ENCODE peak calls at places on chromosomes 6 and 20, in seven cellular contexts. One of them, this sample, is unnamed.

GRCh38 chr6:3724451-3725144 is 26.9 kb downstream of the PXDC1 start:
- DNase-seq in uterus: no peak
- DNase-seq in breast epithelium: no peak
- DNase-seq in mesothelial cell of epicardium: no peak
- DNase-seq in psoas muscle: no peak
- DNase-seq in Peyer's patch: no peak
- DNase-seq in choroid plexus epithelial cell: no peak
- DNase-seq in this sample: peak

GRCh38 chr6:7909323-7910276 is 988 bp downstream of the TXNDC5 start:
- DNase-seq in uterus: no peak
- DNase-seq in breast epithelium: no peak
- DNase-seq in mesothelial cell of epicardium: no peak
- DNase-seq in psoas muscle: peak
- DNase-seq in Peyer's patch: peak
- DNase-seq in choroid plexus epithelial cell: peak
- DNase-seq in this sample: no peak

GRCh38 chr6:155882527-155883333 is 427.1 kb upstream of the NOX3 start:
- DNase-seq in uterus: no peak
- DNase-seq in breast epithelium: no peak
- DNase-seq in mesothelial cell of epicardium: no peak
- DNase-seq in psoas muscle: no peak
- DNase-seq in Peyer's patch: no peak
- DNase-seq in choroid plexus epithelial cell: peak
- DNase-seq in this sample: no peak

GRCh38 chr6:90458353-90459224 is 128.3 kb downstream of the MAP3K7 start:
- DNase-seq in uterus: no peak
- DNase-seq in breast epithelium: no peak
- DNase-seq in mesothelial cell of epicardium: no peak
- DNase-seq in psoas muscle: no peak
- DNase-seq in Peyer's patch: peak
- DNase-seq in choroid plexus epithelial cell: no peak
- DNase-seq in this sample: no peak

GRCh38 chr6:51200676-51201075 is 382.0 kb downstream of the TFAP2B start:
- DNase-seq in uterus: no peak
- DNase-seq in breast epithelium: no peak
- DNase-seq in mesothelial cell of epicardium: no peak
- DNase-seq in psoas muscle: no peak
- DNase-seq in Peyer's patch: no peak
- DNase-seq in choroid plexus epithelial cell: no peak
- DNase-seq in this sample: no peak

GRCh38 chr6:83867527-83868161 is 8.2 kb downstream of the CYB5R4 start:
- DNase-seq in uterus: no peak
- DNase-seq in breast epithelium: no peak
- DNase-seq in mesothelial cell of epicardium: no peak
- DNase-seq in psoas muscle: peak
- DNase-seq in Peyer's patch: peak
- DNase-seq in choroid plexus epithelial cell: peak
- DNase-seq in this sample: peak

GRCh38 chr6:124800222-124800621 is 162.0 kb upstream of the RNF217 start:
- DNase-seq in uterus: no peak
- DNase-seq in breast epithelium: no peak
- DNase-seq in mesothelial cell of epicardium: no peak
- DNase-seq in psoas muscle: no peak
- DNase-seq in Peyer's patch: no peak
- DNase-seq in choroid plexus epithelial cell: no peak
- DNase-seq in this sample: no peak

GRCh38 chr20:23022849-23023248 is 12.3 kb upstream of the SSTR4 start:
- DNase-seq in uterus: no peak
- DNase-seq in breast epithelium: no peak
- DNase-seq in mesothelial cell of epicardium: no peak
- DNase-seq in psoas muscle: no peak
- DNase-seq in Peyer's patch: no peak
- DNase-seq in choroid plexus epithelial cell: peak
- DNase-seq in this sample: no peak

GRCh38 chr6:15341311-15341710 is 95.4 kb downstream of the JARID2 start:
- DNase-seq in uterus: no peak
- DNase-seq in breast epithelium: no peak
- DNase-seq in mesothelial cell of epicardium: no peak
- DNase-seq in psoas muscle: no peak
- DNase-seq in Peyer's patch: no peak
- DNase-seq in choroid plexus epithelial cell: no peak
- DNase-seq in this sample: no peak

GRCh38 chr20:50865591-50865990 is 65.6 kb downstream of the ADNP start:
- DNase-seq in uterus: no peak
- DNase-seq in breast epithelium: no peak
- DNase-seq in mesothelial cell of epicardium: no peak
- DNase-seq in psoas muscle: no peak
- DNase-seq in Peyer's patch: no peak
- DNase-seq in choroid plexus epithelial cell: no peak
- DNase-seq in this sample: no peak

GRCh38 chr6:16414205-16414604 is 175.8 kb downstream of the GMPR start:
- DNase-seq in uterus: no peak
- DNase-seq in breast epithelium: no peak
- DNase-seq in mesothelial cell of epicardium: no peak
- DNase-seq in psoas muscle: no peak
- DNase-seq in Peyer's patch: no peak
- DNase-seq in choroid plexus epithelial cell: no peak
- DNase-seq in this sample: no peak

GRCh38 chr6:10014561-10014960 is 400.3 kb downstream of the TFAP2A start:
- DNase-seq in uterus: no peak
- DNase-seq in breast epithelium: no peak
- DNase-seq in mesothelial cell of epicardium: no peak
- DNase-seq in psoas muscle: no peak
- DNase-seq in Peyer's patch: no peak
- DNase-seq in choroid plexus epithelial cell: no peak
- DNase-seq in this sample: no peak

GRCh38 chr6:71248306-71248705 is 40.3 kb upstream of the OGFRL1 start:
- DNase-seq in uterus: no peak
- DNase-seq in breast epithelium: no peak
- DNase-seq in mesothelial cell of epicardium: no peak
- DNase-seq in psoas muscle: no peak
- DNase-seq in Peyer's patch: no peak
- DNase-seq in choroid plexus epithelial cell: peak
- DNase-seq in this sample: no peak

GRCh38 chr20:37358366-37359150 is 12.6 kb downstream of the SRC start:
- DNase-seq in uterus: no peak
- DNase-seq in breast epithelium: peak
- DNase-seq in mesothelial cell of epicardium: no peak
- DNase-seq in psoas muscle: peak
- DNase-seq in Peyer's patch: peak
- DNase-seq in choroid plexus epithelial cell: no peak
- DNase-seq in this sample: peak

GRCh38 chr6:166278579-166279392 is 29.4 kb downstream of the PRR18 start:
- DNase-seq in uterus: no peak
- DNase-seq in breast epithelium: no peak
- DNase-seq in mesothelial cell of epicardium: no peak
- DNase-seq in psoas muscle: no peak
- DNase-seq in Peyer's patch: no peak
- DNase-seq in choroid plexus epithelial cell: no peak
- DNase-seq in this sample: no peak
- TF ChIP-seq CTCF in uterus: no peak
- TF ChIP-seq CTCF in breast epithelium: no peak
- TF ChIP-seq CTCF in mesothelial cell of epicardium: no peak
- TF ChIP-seq CTCF in psoas muscle: no peak
- TF ChIP-seq CTCF in Peyer's patch: no peak
- TF ChIP-seq CTCF in choroid plexus epithelial cell: no peak
- TF ChIP-seq CTCF in this sample: no peak

GRCh38 chr6:78867370-78868040 is at the start of gene IRAK1BP1:
- DNase-seq in uterus: peak
- DNase-seq in breast epithelium: peak
- DNase-seq in mesothelial cell of epicardium: peak
- DNase-seq in psoas muscle: peak
- DNase-seq in Peyer's patch: peak
- DNase-seq in choroid plexus epithelial cell: peak
- DNase-seq in this sample: peak

GRCh38 chr6:78864957-78865356 is 2.4 kb upstream of the IRAK1BP1 start:
- DNase-seq in uterus: no peak
- DNase-seq in breast epithelium: no peak
- DNase-seq in mesothelial cell of epicardium: no peak
- DNase-seq in psoas muscle: no peak
- DNase-seq in Peyer's patch: no peak
- DNase-seq in choroid plexus epithelial cell: no peak
- DNase-seq in this sample: no peak

GRCh38 chr6:78867020-78867369 is 356 bp upstream of the IRAK1BP1 start:
- DNase-seq in uterus: no peak
- DNase-seq in breast epithelium: no peak
- DNase-seq in mesothelial cell of epicardium: no peak
- DNase-seq in psoas muscle: no peak
- DNase-seq in Peyer's patch: no peak
- DNase-seq in choroid plexus epithelial cell: no peak
- DNase-seq in this sample: peak

GRCh38 chr6:78863576-78863975 is 3.8 kb upstream of the IRAK1BP1 start:
- DNase-seq in uterus: no peak
- DNase-seq in breast epithelium: no peak
- DNase-seq in mesothelial cell of epicardium: no peak
- DNase-seq in psoas muscle: no peak
- DNase-seq in Peyer's patch: no peak
- DNase-seq in choroid plexus epithelial cell: no peak
- DNase-seq in this sample: no peak

DNA sequence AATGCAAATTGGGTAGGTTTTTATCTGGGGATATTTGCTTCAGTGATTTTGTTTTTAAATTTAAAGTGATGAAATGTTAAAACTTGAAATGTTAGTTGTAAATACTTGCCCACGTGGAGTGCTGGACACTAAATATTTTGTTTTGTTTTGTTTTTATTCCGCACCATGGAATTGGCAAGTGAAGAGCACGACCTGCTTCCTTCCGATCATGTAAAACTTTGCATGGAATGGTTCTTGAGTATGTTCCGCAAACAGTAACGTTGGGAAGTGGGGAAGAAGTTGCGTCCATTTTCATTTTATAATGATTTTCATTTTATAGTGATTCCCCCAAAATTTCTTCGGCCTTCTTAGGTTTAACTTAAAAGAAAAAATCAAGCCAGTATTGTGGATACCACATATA is 773 bp downstream of the IRAK1BP1 start:
- DNase-seq in uterus: no peak
- DNase-seq in breast epithelium: no peak
- DNase-seq in mesothelial cell of epicardium: no peak
- DNase-seq in psoas muscle: no peak
- DNase-seq in Peyer's patch: no peak
- DNase-seq in choroid plexus epithelial cell: no peak
- DNase-seq in this sample: no peak
- TF ChIP-seq CTCF in uterus: no peak
- TF ChIP-seq CTCF in breast epithelium: no peak
- TF ChIP-seq CTCF in mesothelial cell of epicardium: no peak
- TF ChIP-seq CTCF in psoas muscle: no peak
- TF ChIP-seq CTCF in Peyer's patch: no peak
- TF ChIP-seq CTCF in choroid plexus epithelial cell: no peak
- TF ChIP-seq CTCF in this sample: no peak

GRCh38 chr6:150741633-150742200 is 123.8 kb upstream of the MTHFD1L start:
- DNase-seq in uterus: no peak
- DNase-seq in breast epithelium: no peak
- DNase-seq in mesothelial cell of epicardium: no peak
- DNase-seq in psoas muscle: no peak
- DNase-seq in Peyer's patch: peak
- DNase-seq in choroid plexus epithelial cell: peak
- DNase-seq in this sample: no peak
- TF ChIP-seq CTCF in uterus: peak
- TF ChIP-seq CTCF in breast epithelium: no peak
- TF ChIP-seq CTCF in mesothelial cell of epicardium: no peak
- TF ChIP-seq CTCF in psoas muscle: no peak
- TF ChIP-seq CTCF in Peyer's patch: peak
- TF ChIP-seq CTCF in choroid plexus epithelial cell: peak
- TF ChIP-seq CTCF in this sample: peak

DNA sequence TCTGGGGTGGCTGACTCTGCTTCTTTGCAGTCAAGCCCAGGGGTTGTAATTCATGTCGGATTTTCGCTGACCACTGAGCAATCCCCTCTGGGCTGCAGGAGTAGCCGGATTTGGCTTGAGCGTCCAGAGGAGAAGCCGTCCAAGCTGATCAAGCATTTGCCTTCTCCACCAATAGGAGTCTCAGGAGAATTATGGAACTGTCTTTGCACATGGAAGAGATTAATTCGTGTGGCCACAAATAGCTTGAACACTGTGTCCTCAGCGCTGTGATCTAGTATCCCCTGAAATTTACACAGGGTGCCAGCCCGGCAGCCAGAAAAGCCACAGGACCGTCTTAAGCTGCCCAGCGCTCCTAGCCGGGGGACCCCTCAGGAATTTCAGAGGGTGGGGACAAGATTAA is 37.1 kb downstream of the EYA2 start:
- DNase-seq in uterus: peak
- DNase-seq in breast epithelium: no peak
- DNase-seq in mesothelial cell of epicardium: no peak
- DNase-seq in psoas muscle: peak
- DNase-seq in Peyer's patch: no peak
- DNase-seq in choroid plexus epithelial cell: no peak
- DNase-seq in this sample: no peak
- TF ChIP-seq CTCF in uterus: no peak
- TF ChIP-seq CTCF in breast epithelium: no peak
- TF ChIP-seq CTCF in mesothelial cell of epicardium: no peak
- TF ChIP-seq CTCF in psoas muscle: no peak
- TF ChIP-seq CTCF in Peyer's patch: no peak
- TF ChIP-seq CTCF in choroid plexus epithelial cell: no peak
- TF ChIP-seq CTCF in this sample: no peak

DNA sequence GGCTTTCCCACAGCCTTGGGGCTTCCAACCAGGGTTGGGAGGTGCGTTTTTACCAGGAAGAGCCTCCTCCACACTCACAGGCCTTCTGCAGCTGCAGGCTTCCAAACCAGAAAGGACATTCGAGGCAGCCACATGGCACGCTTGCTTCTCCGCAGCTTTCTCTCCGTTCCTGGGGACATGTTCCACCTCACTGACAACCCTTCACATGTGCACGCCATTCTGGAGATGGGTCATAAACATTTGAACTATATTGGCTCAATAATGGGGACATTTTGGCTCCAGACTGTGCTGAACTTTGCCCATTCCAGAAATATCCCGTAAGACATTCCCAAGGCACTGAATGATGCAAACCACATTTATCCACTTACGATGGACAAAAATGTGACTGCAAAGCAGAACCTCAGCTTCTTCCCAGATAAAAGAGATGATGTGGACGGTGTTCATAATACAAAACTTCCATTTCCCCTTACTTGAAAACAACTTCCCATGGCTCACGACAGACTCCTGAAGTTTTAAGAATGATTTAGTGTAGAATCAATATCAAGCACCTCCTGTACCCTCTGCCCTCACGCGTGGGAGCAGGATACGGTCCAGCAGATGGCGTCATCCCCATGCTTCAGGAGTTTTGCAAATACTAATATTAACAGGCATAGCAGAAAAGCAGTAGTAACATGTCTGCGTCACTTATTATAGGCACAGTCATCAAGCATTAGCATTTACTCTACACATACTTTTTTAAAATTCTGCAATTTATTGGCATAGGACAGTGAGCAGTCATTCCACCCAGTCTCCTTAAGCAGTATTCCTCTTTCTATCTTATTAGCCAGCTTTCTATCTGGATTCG is 25.4 kb upstream of the FOXF2 start:
- DNase-seq in uterus: no peak
- DNase-seq in breast epithelium: no peak
- DNase-seq in mesothelial cell of epicardium: no peak
- DNase-seq in psoas muscle: peak
- DNase-seq in Peyer's patch: peak
- DNase-seq in choroid plexus epithelial cell: peak
- DNase-seq in this sample: no peak
- TF ChIP-seq CTCF in uterus: no peak
- TF ChIP-seq CTCF in breast epithelium: no peak
- TF ChIP-seq CTCF in mesothelial cell of epicardium: no peak
- TF ChIP-seq CTCF in psoas muscle: peak
- TF ChIP-seq CTCF in Peyer's patch: peak
- TF ChIP-seq CTCF in choroid plexus epithelial cell: peak
- TF ChIP-seq CTCF in this sample: no peak